ENCODE peak calls at places on chromosomes 16 and 17, in ten cellular contexts. L, O, V, I, F, J, Z, M, G and C are unnamed samples.
A peak's percentile ranks its signal among the peaks of the same experiment; 100 is the strongest.

GRCh38 chr16:81514041-81514559 is 69.5 kb downstream of the CMIP start:
- DNase-seq in L (no peak), O (no peak), V (no peak), I (no peak), F (no peak), J (no peak), Z (peak; percentile 54), M (no peak), G (no peak), C (no peak)

GRCh38 chr17:44065668-44066203 is 735 bp downstream of the LSM12 start:
- DNase-seq in L (no peak), O (no peak), V (no peak), I (peak; percentile 55), F (no peak), J (no peak), Z (peak; percentile 32), M (no peak), G (no peak), C (no peak)

GRCh38 chr17:63477471-63478440 is 895 bp downstream of the ACE start:
- DNase-seq in L (no peak), O (peak; percentile 54), V (peak; percentile 72), I (no peak), F (no peak), J (no peak), Z (no peak), M (no peak), G (no peak), C (no peak)

GRCh38 chr16:64390102-64390501 is 731.8 kb downstream of the CDH11 start:
- DNase-seq in L (no peak), O (no peak), V (no peak), I (no peak), F (no peak), J (no peak), Z (no peak), M (no peak), G (no peak), C (no peak)

GRCh38 chr17:57570740-57571344 is 174.3 kb downstream of the CCDC182 start:
- DNase-seq in L (no peak), O (no peak), V (no peak), I (no peak), F (no peak), J (no peak), Z (no peak), M (no peak), G (no peak), C (peak; percentile 67)

GRCh38 chr17:15453782-15454181 is 13.6 kb downstream of the CDRT4 start:
- DNase-seq in L (no peak), O (no peak), V (no peak), I (no peak), F (no peak), J (no peak), Z (no peak), M (no peak), G (no peak), C (no peak)

GRCh38 chr17:29007456-29008455 is 1.9 kb upstream of the SEZ6 start:
- DNase-seq in L (peak; percentile 29), O (no peak), V (no peak), I (no peak), F (no peak), J (no peak), Z (no peak), M (no peak), G (peak; percentile 91), C (no peak)

GRCh38 chr16:50548659-50549560 is 714 bp downstream of the NKD1 start:
- DNase-seq in L (peak; percentile 10), O (peak; percentile 22), V (no peak), I (no peak), F (peak; percentile 7), J (no peak), Z (peak; percentile 11), M (no peak), G (no peak), C (no peak)

GRCh38 chr17:78184868-78185267 is 2.0 kb downstream of the TK1 start:
- DNase-seq in L (no peak), O (no peak), V (no peak), I (no peak), F (no peak), J (no peak), Z (no peak), M (no peak), G (no peak), C (peak; percentile 86)

GRCh38 chr17:78182504-78182903 is 4.3 kb downstream of the TK1 start:
- DNase-seq in L (no peak), O (no peak), V (no peak), I (no peak), F (no peak), J (no peak), Z (no peak), M (no peak), G (no peak), C (no peak)

GRCh38 chr17:78184311-78184710 is 2.5 kb downstream of the TK1 start:
- DNase-seq in L (no peak), O (no peak), V (no peak), I (no peak), F (no peak), J (no peak), Z (no peak), M (peak; percentile 47), G (no peak), C (peak; percentile 59)

GRCh38 chr17:78186689-78187595 is at the start of the genes AFMID and TK1:
- DNase-seq in L (peak; percentile 98), O (peak; percentile 98), V (peak; percentile 99), I (peak; percentile 99), F (peak; percentile 71), J (peak; percentile 83), Z (peak; percentile 99), M (peak; percentile 97), G (peak; percentile 88), C (peak; percentile 97)

DNA sequence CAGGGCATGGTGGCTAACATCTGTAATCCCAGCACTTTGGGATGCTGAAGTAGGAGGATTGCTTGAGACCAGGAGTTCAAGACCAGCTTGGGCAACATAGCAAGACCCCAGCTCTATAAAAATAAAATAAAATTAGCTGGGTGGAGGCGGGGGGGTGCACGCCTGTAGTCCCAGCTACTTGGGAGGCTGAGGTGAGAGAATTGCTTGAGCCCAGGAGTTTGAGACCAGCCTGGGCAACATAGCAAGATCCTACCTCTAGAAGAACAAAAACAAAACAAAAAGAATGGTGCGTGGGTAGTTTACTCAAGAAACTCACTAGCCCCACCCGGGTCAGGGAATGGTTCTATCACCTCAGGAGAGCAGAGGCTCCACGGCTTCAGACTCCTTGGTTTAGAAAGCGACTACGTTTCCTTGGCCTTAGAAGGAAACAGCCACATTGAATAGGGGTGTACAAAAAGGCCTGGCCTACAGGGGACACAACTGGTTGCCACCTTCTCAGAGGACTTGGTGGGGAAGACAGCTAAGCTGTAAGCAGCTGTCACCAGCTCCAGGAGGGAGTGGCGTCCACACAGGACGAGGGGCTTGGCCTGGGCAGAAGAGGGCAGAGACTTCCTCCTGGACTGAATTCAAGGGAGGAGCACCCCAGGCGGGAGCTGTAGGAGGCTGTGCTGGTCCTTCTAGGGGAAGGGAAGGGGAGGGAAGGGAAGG is 717 bp downstream of the TK1 start:
- DNase-seq in L (peak; percentile 30), O (peak; percentile 83), V (peak; percentile 65), I (no peak), F (no peak), J (no peak), Z (peak; percentile 56), M (no peak), G (peak; percentile 12), C (peak; percentile 30)
- H3K4me3 ChIP-seq in L (peak overlapping the region; percentile 73), O (no peak overlapping the region), V (peak overlapping the region; percentile 56), I (peak overlapping the region; percentile 93), F (no peak overlapping the region), J (peak overlapping the region; percentile 50), Z (peak overlapping the region; percentile 75), M (peak overlapping the region; percentile 58), G (peak overlapping the region; percentile 63), C (peak overlapping the region; percentile 37)

GRCh38 chr17:39822051-39822450 is 42.1 kb downstream of the IKZF3 start:
- DNase-seq in L (no peak), O (no peak), V (no peak), I (peak; percentile 43), F (no peak), J (no peak), Z (peak; percentile 54), M (no peak), G (no peak), C (no peak)
- H3K4me3 ChIP-seq in L (no peak overlapping the region), O (no peak overlapping the region), V (no peak overlapping the region), I (no peak overlapping the region), F (no peak overlapping the region), J (no peak overlapping the region), Z (no peak overlapping the region), M (no peak overlapping the region), G (no peak overlapping the region), C (no peak overlapping the region)

GRCh38 chr17:27668488-27668823 is 37.5 kb downstream of the LGALS9 start:
- DNase-seq in L (no peak), O (no peak), V (peak; percentile 26), I (no peak), F (no peak), J (no peak), Z (no peak), M (no peak), G (no peak), C (no peak)

GRCh38 chr17:27665549-27665948 is 34.6 kb downstream of the LGALS9 start:
- DNase-seq in L (no peak), O (no peak), V (no peak), I (no peak), F (no peak), J (no peak), Z (no peak), M (no peak), G (no peak), C (no peak)

GRCh38 chr17:27667656-27668487 is 36.9 kb downstream of the LGALS9 start:
- DNase-seq in L (no peak), O (no peak), V (peak; percentile 34), I (no peak), F (no peak), J (no peak), Z (no peak), M (no peak), G (no peak), C (no peak)

GRCh38 chr17:27669136-27669535 is 38.1 kb downstream of the LGALS9 start:
- DNase-seq in L (no peak), O (no peak), V (peak; percentile 15), I (no peak), F (no peak), J (no peak), Z (no peak), M (no peak), G (no peak), C (no peak)

DNA sequence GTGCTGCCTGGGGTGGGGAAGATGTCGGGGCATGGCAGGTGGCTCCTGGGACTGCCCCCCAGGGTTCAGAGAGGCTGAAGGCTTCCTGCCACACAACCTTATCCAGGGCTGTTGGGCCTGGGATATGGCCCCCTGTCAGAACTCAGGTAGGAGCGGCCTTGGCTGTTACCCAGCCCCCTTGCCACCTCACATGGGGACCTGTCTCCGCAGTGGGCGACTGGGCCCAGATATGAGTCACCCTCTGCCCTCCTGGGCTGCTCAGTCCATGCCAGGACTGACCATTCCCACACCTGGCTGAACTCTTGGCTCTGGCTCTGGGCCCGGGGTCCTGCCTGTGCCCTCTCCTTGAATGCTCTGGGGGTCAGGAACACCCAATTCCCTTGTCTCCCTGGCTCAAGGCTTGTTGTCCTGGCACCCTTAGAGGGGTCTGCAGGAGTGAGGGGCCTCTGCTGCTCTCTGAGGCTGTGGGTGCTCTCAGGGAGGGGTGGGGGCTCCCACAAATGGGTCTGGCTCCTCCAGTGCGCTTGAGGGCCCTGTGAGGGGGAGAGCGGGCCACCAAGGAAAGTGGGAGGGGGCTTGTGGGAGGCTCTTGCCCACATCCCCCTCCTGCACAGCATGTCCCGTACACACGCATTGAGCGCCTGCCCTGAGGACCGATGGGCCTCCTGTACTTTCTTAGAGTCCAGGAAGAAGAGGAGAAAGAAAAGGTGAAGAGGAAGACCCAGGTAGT is 36.0 kb downstream of the LGALS9 start:
- DNase-seq in L (no peak), O (no peak), V (peak; percentile 40), I (no peak), F (no peak), J (no peak), Z (no peak), M (no peak), G (no peak), C (no peak)
- H3K4me3 ChIP-seq in L (no peak overlapping the region), O (no peak overlapping the region), V (no peak overlapping the region), I (no peak overlapping the region), F (no peak overlapping the region), J (no peak overlapping the region), Z (no peak overlapping the region), M (no peak overlapping the region), G (no peak overlapping the region), C (no peak overlapping the region)

DNA sequence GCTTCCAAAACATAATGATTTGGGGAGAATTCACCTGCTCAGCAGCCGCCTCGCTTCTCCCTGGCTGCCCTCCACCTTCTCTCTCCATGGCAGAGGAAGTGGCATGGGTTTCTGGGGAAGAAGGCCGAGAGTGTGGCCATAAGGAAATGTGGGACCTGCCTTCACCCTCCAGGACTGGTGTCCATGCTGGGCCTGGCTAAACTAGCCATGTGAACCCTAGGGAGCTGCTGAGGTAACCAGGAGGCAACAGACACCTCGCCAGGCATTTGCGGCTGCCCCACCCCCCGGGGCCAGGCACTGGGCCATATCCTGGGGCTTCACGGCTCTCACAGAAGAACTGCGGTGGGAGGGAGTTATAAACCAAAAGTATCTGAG is 9.9 kb upstream of the CMTM4 start:
- DNase-seq in L (no peak), O (peak; percentile 63), V (no peak), I (no peak), F (no peak), J (no peak), Z (no peak), M (no peak), G (no peak), C (peak; percentile 97)
- H3K4me3 ChIP-seq in L (no peak overlapping the region), O (no peak overlapping the region), V (no peak overlapping the region), I (no peak overlapping the region), F (no peak overlapping the region), J (no peak overlapping the region), Z (no peak overlapping the region), M (no peak overlapping the region), G (no peak overlapping the region), C (no peak overlapping the region)